ENCODE peak calls at places on chromosomes 7 and 10, in seven cellular contexts. W, M, B, T, L, D and F are unnamed samples.

GRCh38 chr7:70356324-70356797 is 758.1 kb downstream of the AUTS2 start:
- DNase-seq in W (no peak), M (no peak), D (no peak), B (no peak), L (no peak), T (no peak), F (no peak)

GRCh38 chr7:86955895-86956503 is 103.5 kb downstream of the ELAPOR2 start:
- DNase-seq in T (no peak), W (no peak), D (no peak), B (no peak), L (no peak), M (no peak), F (no peak)

GRCh38 chr7:13822678-13823077 is 166.8 kb downstream of the ETV1 start:
- DNase-seq in L (no peak), W (no peak), D (no peak), T (no peak), B (no peak), M (peak), F (no peak)

GRCh38 chr7:36514289-36515243 is 124.9 kb downstream of the ANLN start:
- DNase-seq in M (no peak), T (no peak), D (no peak), B (no peak), L (no peak), W (no peak), F (no peak)

GRCh38 chr7:18494821-18495408 is 634 bp upstream of the HDAC9 start:
- DNase-seq in B (no peak), D (no peak), W (no peak), T (no peak), M (peak), L (no peak), F (no peak)

GRCh38 chr10:63684257-63684936 is 163.2 kb downstream of the REEP3 start:
- DNase-seq in T (no peak), M (no peak), D (no peak), B (no peak), W (no peak), L (no peak), F (no peak)

GRCh38 chr10:124048371-124049290 is 44.8 kb downstream of the CHST15 start:
- DNase-seq in B (no peak), L (no peak), M (no peak), T (no peak), W (no peak), D (no peak), F (no peak)

GRCh38 chr7:75039709-75040108 is 33.9 kb downstream of the RCC1L start:
- DNase-seq in B (no peak), M (no peak), W (no peak), T (no peak), L (no peak), D (no peak), F (no peak)

GRCh38 chr10:100873825-100874326 is 38.9 kb upstream of the SLF2 start:
- DNase-seq in D (no peak), L (no peak), T (no peak), B (no peak), W (no peak), M (no peak), F (no peak)

GRCh38 chr10:44194435-44194834 is 190.5 kb downstream of the CXCL12 start:
- DNase-seq in D (no peak), B (no peak), M (no peak), L (no peak), W (no peak), T (no peak), F (no peak)

GRCh38 chr10:7474388-7474787 is 63.6 kb upstream of the SFMBT2 start:
- DNase-seq in M (no peak), L (no peak), B (no peak), W (peak), D (no peak), T (no peak), F (no peak)

GRCh38 chr7:150751702-150752101 is 14.5 kb downstream of the GIMAP5 start:
- DNase-seq in W (no peak), M (no peak), L (no peak), T (no peak), B (no peak), D (no peak), F (no peak)

GRCh38 chr10:132489053-132489703 is 48.4 kb upstream of the INPP5A start:
- DNase-seq in D (no peak), L (no peak), M (peak), B (peak), T (no peak), W (no peak), F (peak)

GRCh38 chr10:110810625-110811024 is 61.1 kb upstream of the PDCD4 start:
- DNase-seq in W (no peak), D (no peak), T (no peak), M (no peak), L (no peak), B (no peak), F (no peak)

GRCh38 chr10:42883993-42884983 is 101.7 kb downstream of the BMS1 start:
- DNase-seq in L (no peak), T (no peak), M (no peak), W (no peak), D (no peak), B (no peak), F (no peak)

GRCh38 chr7:92633211-92633906 is 43.2 kb upstream of the FAM133B start:
- DNase-seq in D (peak), M (peak), W (no peak), L (peak), B (no peak), T (peak), F (no peak)

GRCh38 chr10:52703898-52704297 is 68.7 kb downstream of the MBL2 start:
- DNase-seq in M (no peak), D (no peak), T (no peak), L (no peak), W (no peak), B (no peak), F (no peak)

GRCh38 chr10:98664329-98665042 is 217.8 kb upstream of the HPS1 start:
- DNase-seq in L (peak), W (peak), T (peak), B (no peak), M (peak), D (peak), F (no peak)

GRCh38 chr7:150413640-150414081 is 34.5 kb downstream of the ZNF775 start:
- DNase-seq in T (no peak), W (no peak), L (no peak), B (no peak), M (peak), D (peak), F (no peak)

GRCh38 chr7:157930926-157931466 is 594.2 kb downstream of the DNAJB6 start:
- DNase-seq in D (no peak), T (no peak), L (no peak), W (no peak), M (no peak), B (no peak), F (no peak)

GRCh38 chr7:74051193-74051592 is 23.2 kb downstream of the ELN start:
- DNase-seq in M (no peak), L (no peak), D (no peak), B (no peak), T (no peak), W (no peak), F (no peak)

GRCh38 chr10:80137926-80138325 is 5.4 kb downstream of the PLAC9 start:
- DNase-seq in B (no peak), T (no peak), W (no peak), D (no peak), L (no peak), M (no peak), F (no peak)

GRCh38 chr7:70693690-70694356 is 438.1 kb upstream of the GALNT17 start:
- DNase-seq in B (peak), M (peak), D (no peak), W (peak), L (peak), T (no peak), F (peak)

GRCh38 chr10:79246209-79246581 is 101.1 kb upstream of the PPIF start:
- DNase-seq in B (peak), M (no peak), T (no peak), W (no peak), L (no peak), D (no peak), F (peak)

GRCh38 chr7:120353171-120353570 is 80.2 kb downstream of the KCND2 start:
- DNase-seq in T (no peak), W (no peak), B (no peak), D (no peak), M (no peak), L (no peak), F (no peak)

GRCh38 chr7:100590077-100590737 is 4.1 kb downstream of the FBXO24 start:
- DNase-seq in W (no peak), M (no peak), T (no peak), L (no peak), D (no peak), B (peak), F (peak)

GRCh38 chr10:88525371-88526079 is 57.6 kb downstream of the RNLS start:
- DNase-seq in D (no peak), M (peak), L (peak), T (peak), B (no peak), W (peak), F (no peak)

GRCh38 chr7:55574062-55574717 is 1.9 kb upstream of the VOPP1 start:
- DNase-seq in L (no peak), T (no peak), D (no peak), M (peak), B (no peak), W (no peak), F (no peak)

GRCh38 chr10:132326925-132327324 is 5.1 kb upstream of the LRRC27 start:
- DNase-seq in B (no peak), D (no peak), T (no peak), M (no peak), W (no peak), L (no peak), F (peak)

GRCh38 chr10:122132882-122133634 is 138.0 kb upstream of the BTBD16 start:
- DNase-seq in M (no peak), D (no peak), W (no peak), B (no peak), T (no peak), L (no peak), F (no peak)

GRCh38 chr7:112129655-112130323 is 76.4 kb downstream of the DOCK4 start:
- DNase-seq in W (no peak), T (no peak), L (no peak), D (no peak), B (no peak), M (no peak), F (no peak)

GRCh38 chr10:80461208-80462183 is 7.4 kb downstream of the TSPAN14 start:
- DNase-seq in B (no peak), T (no peak), D (no peak), W (no peak), M (no peak), L (no peak), F (peak)

GRCh38 chr10:3400368-3400767 is 227.8 kb upstream of the PITRM1 start:
- DNase-seq in T (no peak), M (peak), W (no peak), B (no peak), L (no peak), D (no peak), F (no peak)

GRCh38 chr10:22723343-22723779 is 9.0 kb upstream of the PIP4K2A start:
- DNase-seq in M (no peak), D (no peak), L (no peak), B (no peak), T (no peak), W (peak), F (no peak)

GRCh38 chr7:74587435-74588126 is 69.9 kb upstream of the GTF2I start:
- DNase-seq in D (peak), B (peak), T (no peak), M (peak), W (peak), L (peak), F (peak)

GRCh38 chr7:157926107-157926506 is 589.3 kb downstream of the DNAJB6 start:
- DNase-seq in B (no peak), L (no peak), W (no peak), D (no peak), M (no peak), T (no peak), F (no peak)

GRCh38 chr10:19651549-19651948 is 164.7 kb upstream of the PLXDC2 start:
- DNase-seq in D (no peak), L (no peak), M (peak), T (no peak), B (no peak), W (no peak), F (no peak)

GRCh38 chr10:101614957-101615759 is 27.0 kb downstream of the DPCD start:
- DNase-seq in M (no peak), D (no peak), B (no peak), W (no peak), L (no peak), T (no peak), F (no peak)

DNA sequence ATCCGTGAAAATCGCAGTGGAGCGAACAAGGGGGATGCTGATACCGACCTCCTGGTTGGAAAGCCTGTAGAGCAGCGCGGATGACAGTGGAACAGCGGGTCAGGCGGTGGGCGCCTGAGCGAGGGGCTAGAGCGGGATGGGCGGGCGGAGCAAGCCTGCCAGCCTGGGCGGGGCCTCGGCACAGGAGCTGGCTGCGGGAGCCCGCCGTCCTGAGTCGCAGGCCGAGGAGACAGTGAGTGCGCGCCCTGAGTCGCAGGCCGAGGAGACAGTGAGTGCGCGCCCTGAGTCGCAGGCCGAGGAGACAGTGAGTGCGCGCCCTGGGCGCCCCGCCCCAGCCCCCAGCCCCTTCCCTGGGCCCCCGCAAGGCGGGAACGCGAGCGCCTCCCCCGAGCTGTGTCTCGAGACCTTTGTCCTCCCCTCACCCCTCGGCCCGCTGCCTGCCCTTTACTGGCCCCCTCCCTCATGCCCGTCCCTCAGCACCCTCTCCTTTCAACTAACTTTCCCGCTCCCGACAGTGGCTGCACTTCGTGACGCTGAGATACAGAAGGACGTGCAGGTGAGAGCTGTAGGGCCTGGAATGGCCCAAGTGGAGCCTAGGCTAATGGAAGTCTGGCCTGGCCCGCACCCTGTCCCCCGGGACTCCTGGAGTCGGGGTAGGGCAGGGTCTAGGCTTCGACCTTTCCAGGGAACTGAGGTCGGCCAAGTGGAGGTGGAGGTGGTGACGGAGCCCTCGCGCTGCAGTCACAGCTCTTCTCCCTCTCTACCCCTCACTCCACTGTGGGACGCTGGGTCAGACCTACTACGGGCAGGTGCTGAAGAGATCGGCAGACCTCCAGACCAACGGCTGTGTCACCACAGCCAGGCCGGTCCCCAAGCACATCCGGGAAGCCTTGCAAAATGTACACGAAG is at the start of gene AS3MT:
- DNase-seq in D (no peak), T (no peak), L (peak), B (peak), M (no peak), W (peak), F (peak)
- TF ChIP-seq POLR2A in D (no peak), T (no peak), L (no peak), B (no peak), M (no peak), W (no peak), F (no peak)

GRCh38 chr10:92291610-92291859 is 568 bp downstream of the MARCHF5 start:
- DNase-seq in M (no peak), W (no peak), T (no peak), B (no peak), D (no peak), L (no peak), F (no peak)

GRCh38 chr10:92291921-92292860 is 1.2 kb downstream of the MARCHF5 start:
- DNase-seq in D (peak), B (peak), W (peak), T (peak), L (peak), M (peak), F (peak)

GRCh38 chr10:92290076-92290836 is 622 bp downstream of the CPEB3 start:
- DNase-seq in D (peak), T (peak), W (peak), M (peak), L (peak), B (peak), F (peak)

GRCh38 chr10:92290837-92291609 is at the start of the genes CPEB3 and MARCHF5:
- DNase-seq in M (peak), W (peak), T (peak), B (peak), D (peak), L (peak), F (peak)
- TF ChIP-seq CTCF in M (peak), W (peak), T (peak), B (peak), D (peak), L (no peak), F (peak)

GRCh38 chr7:98251844-98252639 is at the start of gene TECPR1:
- DNase-seq in B (peak), D (peak), T (peak), L (peak), W (peak), M (peak), F (peak)
- TF ChIP-seq POLR2A in B (no peak), D (peak), T (peak), L (peak), W (peak), M (no peak), F (no peak)

GRCh38 chr10:97539523-97540200 is 32.9 kb upstream of the ANKRD2 start:
- DNase-seq in L (no peak), W (no peak), B (peak), T (no peak), M (peak), D (no peak), F (peak)
- TF ChIP-seq CTCF in L (no peak), W (no peak), B (no peak), T (no peak), M (peak), D (no peak), F (no peak)

DNA sequence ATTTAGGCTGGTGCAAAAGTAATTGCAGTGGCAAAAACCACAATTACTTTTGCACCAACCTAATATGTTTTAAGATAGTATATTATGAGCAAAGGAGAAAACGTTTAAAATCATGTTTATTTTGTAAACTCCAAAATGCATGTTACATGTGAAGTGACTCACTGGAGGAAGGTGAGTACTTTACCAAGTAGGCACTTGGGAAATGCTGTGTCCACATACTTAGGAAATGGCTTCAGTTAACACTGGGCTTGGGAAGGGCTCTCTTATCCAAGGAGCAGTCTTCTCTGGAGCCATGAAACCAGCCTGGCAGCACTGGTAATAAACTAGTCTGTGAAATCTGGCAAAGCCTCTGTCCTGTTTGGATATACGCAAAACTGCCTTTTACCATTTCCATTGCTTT is 4.4 kb downstream of the RPS24 start:
- DNase-seq in T (no peak), D (no peak), B (no peak), W (no peak), M (peak), L (no peak), F (no peak)
- TF ChIP-seq POLR2A in T (no peak), D (no peak), B (no peak), W (no peak), M (no peak), L (no peak), F (no peak)

GRCh38 chr10:35231646-35232045 is 104.7 kb upstream of the CCNY start:
- DNase-seq in L (no peak), W (no peak), B (no peak), T (no peak), D (no peak), M (no peak), F (no peak)

GRCh38 chr10:35237766-35238512 is 98.4 kb upstream of the CCNY start:
- DNase-seq in M (no peak), W (no peak), T (no peak), D (no peak), B (no peak), L (no peak), F (no peak)

GRCh38 chr10:35234073-35234472 is 102.2 kb upstream of the CCNY start:
- DNase-seq in B (no peak), W (no peak), L (no peak), D (no peak), M (no peak), T (no peak), F (no peak)

GRCh38 chr10:35232509-35232908 is 103.8 kb upstream of the CCNY start:
- DNase-seq in L (no peak), W (no peak), M (no peak), B (no peak), T (no peak), D (no peak), F (no peak)

DNA sequence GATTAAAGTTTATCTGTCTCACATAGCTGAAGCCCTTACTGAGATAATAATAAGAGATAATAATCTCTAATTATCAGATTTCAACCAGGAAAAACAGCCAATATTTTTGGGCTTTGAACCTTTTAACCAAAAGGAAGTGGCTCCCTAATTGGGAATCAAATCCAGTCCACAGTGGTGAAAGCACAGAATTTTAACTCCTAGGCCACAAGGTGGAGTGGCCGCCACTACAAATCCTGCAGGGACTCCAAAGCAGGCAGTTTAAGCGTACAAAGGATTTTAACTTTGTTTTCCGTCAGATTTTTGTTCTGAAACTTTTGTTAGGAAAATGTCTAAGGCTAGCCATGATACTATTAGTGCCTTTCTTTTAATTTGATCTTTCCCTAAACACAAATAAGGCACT is 99.6 kb upstream of the CCNY start:
- DNase-seq in T (no peak), W (no peak), D (peak), L (peak), M (peak), B (no peak), F (no peak)
- TF ChIP-seq CTCF in T (peak), W (no peak), D (peak), L (peak), M (peak), B (peak), F (no peak)

DNA sequence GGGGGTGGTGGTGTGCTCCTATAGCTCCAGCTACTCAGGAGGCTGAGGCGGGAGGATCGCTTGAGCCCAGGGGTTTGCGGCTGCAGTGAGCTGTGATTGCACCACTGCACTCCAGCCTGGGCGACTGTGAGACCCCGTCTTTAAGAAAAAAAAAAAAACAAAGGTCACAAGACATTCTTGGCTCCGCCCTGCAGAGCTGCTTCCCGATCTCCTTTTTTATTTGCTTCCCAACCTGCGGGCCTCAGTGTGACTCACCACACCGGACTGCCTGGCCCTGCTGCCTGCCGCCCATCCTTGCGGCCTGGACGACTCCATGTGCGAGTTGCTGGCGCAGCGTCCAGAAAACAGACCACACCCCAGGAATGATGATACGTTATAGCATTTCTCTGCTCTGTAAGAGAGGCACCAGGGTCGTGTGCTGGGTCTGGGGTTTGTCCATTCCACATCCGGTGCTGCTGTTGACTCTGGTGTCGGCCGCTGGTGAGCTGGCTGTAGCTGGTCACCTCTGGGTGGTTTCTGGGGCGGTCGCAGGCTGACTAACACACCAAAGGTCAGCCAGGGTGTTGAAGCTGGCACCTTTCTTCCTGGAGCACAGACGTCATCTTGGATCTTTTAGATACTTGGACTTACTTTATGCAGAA is 123.6 kb downstream of the TCF7L2 start:
- DNase-seq in T (peak), B (peak), M (peak), D (peak), L (peak), W (peak), F (peak)
- TF ChIP-seq POLR2A in T (peak), B (no peak), M (peak), D (no peak), L (no peak), W (no peak), F (no peak)